ENCODE peak calls at places on chromosomes 11 and 22, in six cellular contexts. F, J, K, T, I and G are unnamed samples.

GRCh38 chr11:94128171-94128745 is 383 bp upstream of the PANX1 start:
- DNase-seq in F (no peak), J (no peak), K (no peak), T (peak), I (no peak), G (no peak)

GRCh38 chr11:15062631-15063030 is 10.8 kb upstream of the CALCB start:
- DNase-seq in F (no peak), J (no peak), K (no peak), T (no peak), I (no peak), G (no peak)

GRCh38 chr11:60563553-60564235 is 48.5 kb downstream of the MS4A13 start:
- DNase-seq in F (no peak), J (peak), K (no peak), T (peak), I (no peak), G (no peak)

GRCh38 chr22:23219787-23220484 is 39.6 kb downstream of the BCR start:
- DNase-seq in F (peak), J (no peak), K (peak), T (no peak), I (peak), G (no peak)

GRCh38 chr11:108135845-108136599 is 14.7 kb downstream of the ACAT1 start:
- DNase-seq in F (peak), J (no peak), K (peak), T (no peak), I (peak), G (no peak)

GRCh38 chr11:119684361-119685072 is 44.5 kb downstream of the NECTIN1 start:
- DNase-seq in F (peak), J (no peak), K (peak), T (no peak), I (no peak), G (no peak)

GRCh38 chr11:3058753-3059664 is 1.8 kb upstream of the CARS1 start:
- DNase-seq in F (peak), J (peak), K (peak), T (no peak), I (peak), G (no peak)

GRCh38 chr22:22460635-22461034 is 47.9 kb downstream of the ZNF280B start:
- DNase-seq in F (no peak), J (no peak), K (no peak), T (no peak), I (peak), G (no peak)

GRCh38 chr22:22698263-22698750 is 53.9 kb downstream of the GGTLC2 start:
- DNase-seq in F (no peak), J (no peak), K (no peak), T (no peak), I (no peak), G (no peak)

GRCh38 chr11:71988050-71988449 is 10.7 kb upstream of the IL18BP start:
- DNase-seq in F (no peak), J (no peak), K (peak), T (no peak), I (peak), G (no peak)

GRCh38 chr11:3367221-3367620 is 11.7 kb downstream of the ZNF195 start:
- DNase-seq in F (no peak), J (no peak), K (no peak), T (no peak), I (peak), G (no peak)

GRCh38 chr11:59271247-59271755 is 58.6 kb upstream of the MPEG1 start:
- DNase-seq in F (no peak), J (no peak), K (no peak), T (no peak), I (no peak), G (no peak)

GRCh38 chr22:35154937-35155387 is 89.0 kb downstream of the ISX start:
- DNase-seq in F (peak), J (peak), K (peak), T (peak), I (peak), G (peak)

GRCh38 chr11:9386086-9386485 is 1.6 kb downstream of the IPO7 start:
- DNase-seq in F (no peak), J (no peak), K (no peak), T (no peak), I (no peak), G (no peak)

GRCh38 chr11:43245471-43245870 is 66.3 kb upstream of the API5 start:
- DNase-seq in F (no peak), J (no peak), K (no peak), T (no peak), I (no peak), G (no peak)
- H3K14ac ChIP-seq in F (no peak), J (no peak), K (no peak), T (no peak), I (no peak), G (no peak)

DNA sequence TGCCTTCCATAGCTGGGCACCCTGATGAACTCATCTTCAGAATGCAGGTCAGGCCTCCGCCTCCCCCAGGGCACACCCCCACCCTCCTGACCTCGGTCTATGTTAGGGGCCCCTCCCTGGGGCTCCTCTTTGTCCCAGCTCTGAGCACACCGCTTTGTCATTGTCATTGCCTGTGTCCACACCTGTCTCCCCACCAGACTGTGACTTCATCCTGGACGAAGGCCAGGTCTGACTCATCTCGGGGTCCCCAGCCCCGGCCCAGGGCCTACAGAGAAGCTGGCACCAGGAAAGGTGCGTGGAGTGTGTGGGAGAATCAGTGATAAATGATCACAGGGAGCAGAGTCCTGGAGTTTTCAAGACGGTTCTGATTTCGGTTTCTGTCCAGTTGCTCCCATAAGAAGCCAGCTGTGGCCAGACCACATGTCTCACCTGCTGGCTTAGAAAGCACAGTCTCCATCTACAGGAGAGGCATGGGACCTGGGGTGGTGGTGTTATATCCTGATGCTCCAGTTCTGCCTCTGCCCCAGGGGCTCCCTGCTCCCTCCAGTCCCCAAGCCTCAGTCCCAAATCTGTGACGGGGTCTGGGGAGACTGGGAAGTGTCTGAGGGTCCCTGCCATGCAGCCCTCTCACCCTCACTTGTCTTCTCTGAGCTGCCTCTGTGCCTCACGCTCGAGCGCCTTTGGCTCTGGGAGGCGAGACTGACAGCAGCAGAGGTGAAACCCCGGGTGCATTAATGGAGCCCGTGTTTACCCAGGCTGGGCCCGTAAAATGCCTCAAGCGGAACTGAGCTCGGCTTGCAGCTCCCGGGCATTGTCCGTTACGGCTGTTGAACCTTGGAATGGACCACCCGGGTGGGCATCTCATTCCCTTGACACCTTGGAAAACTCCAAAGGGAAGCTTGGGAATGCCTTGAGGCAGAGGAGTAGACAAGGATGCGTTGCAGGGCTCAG is 85.5 kb upstream of the WNT11 start:
- DNase-seq in F (no peak), J (no peak), K (no peak), T (no peak), I (no peak), G (no peak)
- H3K4me2 ChIP-seq in F (no peak), J (no peak), K (no peak), T (no peak), I (no peak), G (no peak)

GRCh38 chr11:11279956-11280689 is 72.9 kb downstream of the CSNK2A3 start:
- DNase-seq in F (peak), J (peak), K (peak), T (no peak), I (no peak), G (no peak)
- H2BK120ac ChIP-seq in F (peak), J (no peak), K (peak), T (no peak), I (no peak), G (no peak)

GRCh38 chr11:34151916-34152845 is 46.8 kb downstream of the NAT10 start:
- DNase-seq in F (no peak), J (no peak), K (no peak), T (no peak), I (no peak), G (no peak)
- H3K14ac ChIP-seq in F (no peak), J (no peak), K (no peak), T (no peak), I (no peak), G (no peak)

GRCh38 chr22:49725516-49725915 is 102.2 kb downstream of the BRD1 start:
- DNase-seq in F (no peak), J (no peak), K (no peak), T (no peak), I (no peak), G (no peak)

GRCh38 chr22:49721211-49721763 is 106.4 kb downstream of the BRD1 start:
- DNase-seq in F (no peak), J (no peak), K (no peak), T (no peak), I (no peak), G (no peak)

GRCh38 chr22:49724893-49725489 is 102.7 kb downstream of the BRD1 start:
- DNase-seq in F (peak), J (peak), K (peak), T (peak), I (peak), G (peak)

GRCh38 chr22:49724030-49724892 is 103.4 kb downstream of the BRD1 start:
- DNase-seq in F (no peak), J (no peak), K (no peak), T (peak), I (no peak), G (no peak)

DNA sequence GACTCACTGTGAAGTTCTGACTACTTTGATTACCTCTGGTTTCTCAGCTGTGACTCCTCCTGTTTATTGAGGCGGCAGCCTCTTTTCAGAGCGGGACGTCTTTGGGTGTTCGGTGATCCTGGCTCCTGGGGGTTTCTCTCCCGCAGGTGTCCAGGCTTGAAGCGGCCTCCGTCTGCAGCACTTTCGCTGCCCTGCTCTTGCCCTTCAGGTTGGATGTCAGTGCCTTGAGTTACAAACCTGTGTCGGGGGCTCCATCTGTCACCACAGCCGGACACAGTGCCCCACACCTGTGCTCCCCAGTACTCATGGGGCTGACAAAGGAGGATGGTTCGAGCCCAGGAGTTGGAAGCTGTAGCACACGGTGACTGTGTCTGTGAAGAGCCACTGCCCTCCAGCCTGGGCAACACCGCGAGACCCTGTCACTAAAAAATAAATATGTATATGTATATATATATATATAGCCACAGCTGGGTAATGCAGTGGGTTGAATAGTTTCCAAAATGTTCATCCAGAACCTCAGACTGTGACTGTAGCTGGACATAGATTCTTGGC is 104.1 kb downstream of the BRD1 start:
- DNase-seq in F (no peak), J (no peak), K (no peak), T (no peak), I (no peak), G (no peak)
- H3K4me2 ChIP-seq in F (no peak), J (no peak), K (no peak), T (no peak), I (no peak), G (no peak)